ENCODE peak calls at places on chromosomes 3 and 15, in seven cellular contexts. R, I, D, T, Y, C and N are unnamed samples.

GRCh38 chr3:114827495-114827894 is 319.6 kb downstream of the ZBTB20 start:
- DNase-seq in R (peak), T (peak), I (no peak), D (peak), Y (peak), C (peak), N (peak)

GRCh38 chr3:113018461-113019181 is 27.8 kb downstream of the GTPBP8 start:
- DNase-seq in D (peak), C (peak), Y (no peak), R (no peak), I (no peak), T (peak), N (no peak)

GRCh38 chr15:68536331-68537095 is 42.3 kb upstream of the CORO2B start:
- DNase-seq in T (no peak), R (no peak), Y (peak), D (peak), C (peak), I (no peak), N (no peak)

GRCh38 chr15:72836676-72837325 is 53.2 kb upstream of the ADPGK start:
- DNase-seq in C (no peak), D (no peak), R (no peak), Y (no peak), T (no peak), I (no peak), N (no peak)

GRCh38 chr15:40706121-40706520 is 11.1 kb downstream of the RAD51 start:
- DNase-seq in D (no peak), T (no peak), I (no peak), Y (no peak), C (no peak), R (no peak), N (no peak)

GRCh38 chr15:78364233-78364632 is 24.1 kb downstream of the CRABP1 start:
- DNase-seq in I (no peak), R (no peak), T (no peak), C (no peak), Y (no peak), D (peak), N (no peak)

GRCh38 chr3:58952128-58952917 is 97.5 kb downstream of the CFAP20DC start:
- DNase-seq in T (peak), C (no peak), D (peak), R (peak), Y (peak), I (no peak), N (no peak)

GRCh38 chr3:63193647-63194046 is 84.5 kb upstream of the SYNPR start:
- DNase-seq in D (peak), T (peak), Y (peak), C (peak), I (no peak), R (no peak), N (peak)

GRCh38 chr15:68637755-68638405 is 59.1 kb downstream of the CORO2B start:
- DNase-seq in C (no peak), Y (no peak), R (no peak), T (no peak), I (peak), D (peak), N (no peak)

GRCh38 chr3:182683335-182684257 is 109.7 kb upstream of the ATP11B start:
- DNase-seq in T (peak), I (peak), R (peak), Y (peak), D (peak), C (peak), N (peak)

GRCh38 chr3:194095464-194095863 is 40.5 kb upstream of the HES1 start:
- DNase-seq in R (no peak), I (peak), C (no peak), D (no peak), Y (no peak), T (no peak), N (peak)

GRCh38 chr3:81554348-81554747 is 207.1 kb downstream of the GBE1 start:
- DNase-seq in T (peak), Y (no peak), C (peak), R (peak), D (peak), I (no peak), N (no peak)

GRCh38 chr3:45753095-45753494 is 43.2 kb downstream of the SLC6A20 start:
- DNase-seq in D (no peak), I (no peak), R (no peak), C (no peak), Y (no peak), T (no peak), N (no peak)

GRCh38 chr15:100905855-100906254 is 13.3 kb upstream of the LRRK1 start:
- DNase-seq in R (no peak), I (no peak), Y (no peak), C (no peak), T (no peak), D (no peak), N (no peak)

GRCh38 chr15:68566377-68566954 is 12.3 kb upstream of the CORO2B start:
- DNase-seq in Y (no peak), T (no peak), R (no peak), C (no peak), I (no peak), D (no peak), N (no peak)

GRCh38 chr3:3984053-3984452 is 184.8 kb downstream of the LRRN1 start:
- DNase-seq in T (no peak), C (no peak), R (no peak), I (no peak), Y (no peak), D (no peak), N (no peak)

GRCh38 chr15:74780523-74780982 is 1.3 kb upstream of the CSK start:
- DNase-seq in D (no peak), I (no peak), R (no peak), T (no peak), Y (no peak), C (no peak), N (no peak)

GRCh38 chr15:70855764-70856163 is 1.8 kb upstream of the LARP6 start:
- DNase-seq in C (no peak), R (no peak), I (no peak), Y (no peak), T (peak), D (no peak), N (peak)

GRCh38 chr15:35281515-35281914 is 196.4 kb upstream of the NANOGP8 start:
- DNase-seq in R (no peak), C (peak), Y (no peak), D (peak), I (no peak), T (no peak), N (no peak)

GRCh38 chr15:42139596-42139995 is 16.8 kb downstream of the PLA2G4F start:
- DNase-seq in T (no peak), I (no peak), Y (no peak), D (no peak), R (no peak), C (no peak), N (no peak)

GRCh38 chr15:65952425-65953053 is 83.2 kb downstream of the RAB11A start:
- DNase-seq in D (peak), C (peak), T (peak), R (no peak), Y (peak), I (peak), N (peak)

GRCh38 chr3:123610331-123610730 is 25.5 kb upstream of the HACD2 start:
- DNase-seq in R (peak), Y (no peak), D (no peak), I (no peak), T (peak), C (no peak), N (no peak)

GRCh38 chr3:165011557-165011956 is 66.7 kb downstream of the SI start:
- DNase-seq in Y (no peak), R (no peak), C (no peak), D (no peak), T (no peak), I (no peak), N (no peak)

GRCh38 chr3:177973241-177973840 is 562.9 kb upstream of the KCNMB2 start:
- DNase-seq in T (no peak), Y (peak), I (no peak), C (peak), D (peak), R (no peak), N (no peak)

GRCh38 chr3:71429610-71429988 is 153.9 kb downstream of the FOXP1 start:
- DNase-seq in R (no peak), Y (no peak), T (no peak), I (no peak), D (no peak), C (no peak), N (no peak)

GRCh38 chr3:189908646-189909045 is 212.1 kb downstream of the P3H2 start:
- DNase-seq in C (peak), R (no peak), Y (peak), T (no peak), D (peak), I (no peak), N (no peak)

GRCh38 chr3:101495552-101495951 is 17.5 kb downstream of the SENP7 start:
- DNase-seq in R (no peak), T (no peak), D (no peak), C (no peak), Y (no peak), I (no peak), N (no peak)

GRCh38 chr3:39064646-39065045 is 12.8 kb downstream of the WDR48 start:
- DNase-seq in T (no peak), I (no peak), R (no peak), D (peak), Y (peak), C (peak), N (no peak)